ENCODE peak calls at places on chromosomes 4 and X, in nine cellular contexts. W is tibial nerve; K is upper lobe of right lung; I is hepatocyte; N is CD4-positive, alpha-beta memory T cell; G is AG04450; F is body of pancreas; L is esophagus squamous epithelium; Z is transverse colon. H is an unnamed sample.

GRCh38 chrX:38233891-38234807 is 13.5 kb upstream of the SRPX start:
- DNase-seq in K (no peak), I (no peak), Z (no peak), L (no peak), F (no peak), N (no peak), W (peak; percentile 59), G (no peak), H (no peak)

GRCh38 chrX:102833136-102833535 is 103.9 kb upstream of the RAB40AL start:
- DNase-seq in K (no peak), F (no peak), N (no peak), L (no peak), I (no peak), Z (no peak), W (no peak), G (no peak), H (no peak)

GRCh38 chr4:33724685-33725084 is 2519.6 kb downstream of the ARAP2 start:
- DNase-seq in Z (no peak), K (no peak), F (no peak), L (no peak), I (no peak), N (no peak), W (no peak), G (no peak), H (no peak)

GRCh38 chr4:118356731-118357130 is 3.9 kb upstream of the PRSS12 start:
- DNase-seq in L (no peak), G (no peak), I (no peak), K (no peak), W (no peak), Z (no peak), N (no peak), F (no peak), H (no peak)

GRCh38 chrX:19889582-19890342 is 2.4 kb upstream of the SH3KBP1 start:
- DNase-seq in Z (peak; percentile 17), K (no peak), G (peak; percentile 41), N (peak; percentile 30), L (no peak), W (no peak), I (peak; percentile 69), F (no peak), H (no peak)

GRCh38 chrX:11296051-11296450 is 2.8 kb downstream of the AMELX start:
- DNase-seq in K (no peak), L (no peak), G (no peak), Z (no peak), N (no peak), F (no peak), W (no peak), I (no peak), H (no peak)

GRCh38 chrX:32673193-32673592 is 538.2 kb downstream of the DMD start:
- DNase-seq in L (no peak), Z (no peak), G (no peak), N (no peak), I (peak; percentile 33), W (no peak), F (no peak), K (no peak), H (no peak)

GRCh38 chr4:7821245-7822165 is 118.2 kb downstream of the AFAP1 start:
- DNase-seq in F (no peak), N (no peak), L (no peak), K (peak; percentile 10), W (no peak), Z (no peak), G (no peak), I (no peak), H (no peak)

GRCh38 chr4:146095091-146095690 is 80.3 kb upstream of the LSM6 start:
- DNase-seq in N (peak; percentile 10), Z (peak; percentile 46), L (no peak), G (peak; percentile 21), W (peak; percentile 78), I (peak; percentile 78), K (no peak), F (peak; percentile 20), H (peak; percentile 55)

GRCh38 chr4:186021461-186022167 is 47.3 kb upstream of the TLR3 start:
- DNase-seq in K (no peak), G (no peak), L (no peak), Z (no peak), N (no peak), W (no peak), I (peak; percentile 64), F (peak; percentile 26), H (peak; percentile 20)

GRCh38 chrX:112738347-112739033 is 58.8 kb upstream of the LHFPL1 start:
- DNase-seq in L (no peak), W (no peak), Z (no peak), N (no peak), K (no peak), G (no peak), I (no peak), F (no peak), H (no peak)

GRCh38 chr4:169070071-169070894 is 60.2 kb upstream of the CBR4 start:
- DNase-seq in F (peak; percentile 53), W (no peak), G (no peak), N (no peak), K (no peak), L (no peak), I (peak; percentile 73), Z (peak; percentile 73), H (peak; percentile 63)

GRCh38 chr4:59704621-59705020 is 1495.5 kb upstream of the ADGRL3 start:
- DNase-seq in F (no peak), G (no peak), I (no peak), Z (no peak), K (no peak), N (no peak), L (no peak), W (no peak), H (no peak)

GRCh38 chr4:13347517-13348125 is 136.5 kb downstream of the RAB28 start:
- DNase-seq in F (no peak), L (no peak), K (no peak), N (no peak), W (no peak), Z (no peak), I (no peak), G (peak; percentile 45), H (no peak)

GRCh38 chr4:113452868-113453620 is 308.5 kb downstream of the CAMK2D start:
- DNase-seq in F (no peak), G (no peak), Z (no peak), W (no peak), K (no peak), L (no peak), I (no peak), N (no peak), H (no peak)

GRCh38 chr4:76644831-76645485 is 209.9 kb downstream of the SHROOM3 start:
- DNase-seq in K (no peak), N (no peak), W (no peak), F (no peak), Z (no peak), G (no peak), I (no peak), L (no peak), H (peak; percentile 38)

GRCh38 chr4:142121448-142121847 is 485.1 kb downstream of the IL15 start:
- DNase-seq in L (no peak), N (no peak), F (no peak), I (no peak), G (no peak), W (no peak), Z (no peak), K (no peak), H (no peak)

GRCh38 chr4:81343046-81343445 is 128.0 kb upstream of the PRKG2 start:
- DNase-seq in Z (no peak), L (no peak), N (no peak), W (no peak), K (no peak), F (no peak), I (no peak), G (no peak), H (no peak)

GRCh38 chr4:82954212-82954611 is 53.7 kb downstream of the THAP9 start:
- DNase-seq in L (no peak), F (no peak), K (no peak), W (no peak), I (no peak), N (no peak), G (no peak), Z (no peak), H (no peak)

GRCh38 chr4:151197258-151197657 is 79.7 kb upstream of the PRSS48 start:
- DNase-seq in K (no peak), N (no peak), L (no peak), F (no peak), G (no peak), W (peak; percentile 73), I (no peak), Z (no peak), H (no peak)
- H3K4me3 ChIP-seq in K (no peak overlapping the region), N (no peak overlapping the region), L (no peak overlapping the region), F (no peak overlapping the region), G (no peak overlapping the region), W (no peak overlapping the region), I (no peak overlapping the region), Z (no peak overlapping the region), H (no peak overlapping the region)

GRCh38 chr4:47494124-47494430 is 9.0 kb downstream of the ATP10D start:
- DNase-seq in W (no peak), G (no peak), F (no peak), L (no peak), Z (no peak), N (no peak), I (no peak), K (no peak), H (no peak)

GRCh38 chr4:47500776-47501175 is 15.7 kb downstream of the ATP10D start:
- DNase-seq in W (no peak), G (no peak), N (no peak), K (no peak), I (no peak), Z (no peak), L (no peak), F (no peak), H (no peak)

GRCh38 chr4:47498899-47499298 is 13.8 kb downstream of the ATP10D start:
- DNase-seq in L (no peak), N (no peak), F (no peak), W (no peak), G (no peak), I (no peak), Z (no peak), K (no peak), H (no peak)

GRCh38 chr4:47505666-47506065 is 20.6 kb downstream of the ATP10D start:
- DNase-seq in Z (no peak), F (no peak), W (no peak), N (no peak), L (no peak), K (no peak), I (no peak), G (no peak), H (no peak)

GRCh38 chr4:47499705-47500104 is 14.6 kb downstream of the ATP10D start:
- DNase-seq in L (no peak), W (no peak), G (no peak), I (no peak), K (no peak), F (no peak), N (no peak), Z (no peak), H (no peak)
- H3K27ac ChIP-seq in L (no peak overlapping the region), W (no peak overlapping the region), G (no peak overlapping the region), I (no peak overlapping the region), K (no peak overlapping the region), F (no peak overlapping the region), N (no peak overlapping the region), Z (peak overlapping the region; percentile 33), H (no peak overlapping the region)

GRCh38 chr4:135185256-135185655 is 983.7 kb upstream of the PABPC4L start:
- DNase-seq in I (no peak), W (no peak), K (no peak), N (no peak), F (no peak), G (no peak), L (no peak), Z (no peak), H (no peak)
- H3K4me3 ChIP-seq in I (no peak overlapping the region), W (no peak overlapping the region), K (no peak overlapping the region), N (no peak overlapping the region), F (no peak overlapping the region), G (no peak overlapping the region), L (no peak overlapping the region), Z (no peak overlapping the region), H (no peak overlapping the region)

GRCh38 chr4:147833741-147834140 is 101.9 kb downstream of the ARHGAP10 start:
- DNase-seq in K (no peak), I (no peak), G (no peak), Z (no peak), N (no peak), F (no peak), W (no peak), L (no peak), H (no peak)
- H3K27ac ChIP-seq in K (no peak overlapping the region), I (no peak overlapping the region), G (no peak overlapping the region), Z (peak overlapping the region; percentile 82), N (no peak overlapping the region), F (no peak overlapping the region), W (no peak overlapping the region), L (peak overlapping the region; percentile 66), H (no peak overlapping the region)